ENCODE peak calls at places on chromosomes 11 and 22, in eight cellular contexts. Q is Panc1; R is NCI-H446 treated with DMSO at 0.1 percent for 48 hours; P is activated T-cell treated with anti-CD3 and anti-CD28 coated beads for 48 hours; M is MCF 10A; U is CD8-positive, alpha-beta memory T cell; F is SW480; Z is ACHN. W is an unnamed sample.

GRCh38 chr11:112255075-112255739 is 5.5 kb downstream of the PLET1 start:
- DNase-seq in Q (peak), R (peak), P (no peak), M (peak), U (no peak), F (no peak), Z (no peak), W (no peak)

GRCh38 chr11:63510360-63511130 is 4.7 kb downstream of the LGALS12 start:
- DNase-seq in Q (no peak), R (no peak), P (no peak), M (peak), U (no peak), F (no peak), Z (no peak), W (no peak)

GRCh38 chr22:37113757-37114156 is 4.2 kb upstream of the TMPRSS6 start:
- DNase-seq in Q (no peak), R (no peak), P (no peak), M (no peak), U (no peak), F (no peak), Z (no peak), W (no peak)

GRCh38 chr22:28883657-28883916 is 215 bp downstream of the ZNRF3 start:
- DNase-seq in Q (no peak), R (no peak), P (no peak), M (no peak), U (no peak), F (no peak), Z (no peak), W (no peak)

GRCh38 chr22:40418366-40419201 is 48.2 kb downstream of the SGSM3 start:
- DNase-seq in Q (no peak), R (no peak), P (no peak), M (no peak), U (peak), F (no peak), Z (no peak), W (no peak)

GRCh38 chr11:45239733-45240132 is 46.4 kb downstream of the SYT13 start:
- DNase-seq in Q (no peak), R (no peak), P (no peak), M (no peak), U (no peak), F (no peak), Z (no peak), W (no peak)

GRCh38 chr11:43969543-43969942 is 27.1 kb downstream of the C11orf96 start:
- DNase-seq in Q (no peak), R (no peak), P (no peak), M (peak), U (no peak), F (no peak), Z (no peak), W (no peak)

GRCh38 chr11:102184269-102184987 is 74.2 kb downstream of the YAP1 start:
- DNase-seq in Q (no peak), R (no peak), P (no peak), M (no peak), U (no peak), F (no peak), Z (no peak), W (no peak)

GRCh38 chr11:16820324-16821092 is 82.1 kb downstream of the C11orf58 start:
- DNase-seq in Q (peak), R (peak), P (peak), M (peak), U (peak), F (peak), Z (peak), W (peak)

GRCh38 chr11:12642040-12642439 is 32.2 kb upstream of the TEAD1 start:
- DNase-seq in Q (no peak), R (no peak), P (no peak), M (no peak), U (no peak), F (peak), Z (no peak), W (no peak)

GRCh38 chr11:19345519-19345847 is 104.7 kb upstream of the E2F8 start:
- DNase-seq in Q (no peak), R (no peak), P (no peak), M (no peak), U (no peak), F (peak), Z (no peak), W (no peak)

GRCh38 chr11:11186249-11186648 is 166.8 kb downstream of the CSNK2A3 start:
- DNase-seq in Q (no peak), R (no peak), P (no peak), M (no peak), U (no peak), F (no peak), Z (no peak), W (no peak)

GRCh38 chr11:1139441-1140066 is 18.2 kb upstream of the MUC5AC start:
- DNase-seq in Q (no peak), R (no peak), P (no peak), M (no peak), U (no peak), F (no peak), Z (no peak), W (no peak)

W was measured in HuH-7.5.